ENCODE peak calls at places on chromosome 2, in four cellular contexts. One of them, this sample, is unnamed.

GRCh38 chr2:172288603-172289002 is 138.8 kb upstream of the ITGA6 start:
- DNase-seq in activated T-cell treated with anti-CD3 and anti-CD28 coated beads for 1 hour: peak
- DNase-seq in NCI-H1105: peak
- DNase-seq in Jurkat, Clone E6-1: peak
- DNase-seq in this sample: no peak

GRCh38 chr2:16123881-16124780 is 183.8 kb downstream of the MYCN start:
- DNase-seq in activated T-cell treated with anti-CD3 and anti-CD28 coated beads for 1 hour: no peak
- DNase-seq in NCI-H1105: no peak
- DNase-seq in Jurkat, Clone E6-1: no peak
- DNase-seq in this sample: no peak

GRCh38 chr2:127217470-127218325 is 2.4 kb downstream of the CYP27C1 start:
- DNase-seq in activated T-cell treated with anti-CD3 and anti-CD28 coated beads for 1 hour: no peak
- DNase-seq in NCI-H1105: no peak
- DNase-seq in Jurkat, Clone E6-1: no peak
- DNase-seq in this sample: no peak

GRCh38 chr2:42095923-42096408 is 48.1 kb downstream of the PKDCC start:
- DNase-seq in activated T-cell treated with anti-CD3 and anti-CD28 coated beads for 1 hour: peak
- DNase-seq in NCI-H1105: peak
- DNase-seq in Jurkat, Clone E6-1: peak
- DNase-seq in this sample: peak

GRCh38 chr2:128477026-128477820 is 158.6 kb upstream of the HS6ST1 start:
- DNase-seq in activated T-cell treated with anti-CD3 and anti-CD28 coated beads for 1 hour: no peak
- DNase-seq in NCI-H1105: no peak
- DNase-seq in Jurkat, Clone E6-1: no peak
- DNase-seq in this sample: no peak

GRCh38 chr2:207885010-207885409 is 115.3 kb upstream of the FZD5 start:
- DNase-seq in activated T-cell treated with anti-CD3 and anti-CD28 coated beads for 1 hour: no peak
- DNase-seq in NCI-H1105: no peak
- DNase-seq in Jurkat, Clone E6-1: no peak
- DNase-seq in this sample: no peak

GRCh38 chr2:233247744-233248143 is 3.7 kb upstream of the ATG16L1 start:
- DNase-seq in activated T-cell treated with anti-CD3 and anti-CD28 coated beads for 1 hour: peak
- DNase-seq in NCI-H1105: no peak
- DNase-seq in Jurkat, Clone E6-1: no peak
- DNase-seq in this sample: no peak

GRCh38 chr2:143686585-143687164 is 557.5 kb downstream of the ARHGAP15 start:
- DNase-seq in activated T-cell treated with anti-CD3 and anti-CD28 coated beads for 1 hour: no peak
- DNase-seq in NCI-H1105: no peak
- DNase-seq in Jurkat, Clone E6-1: peak
- DNase-seq in this sample: peak

GRCh38 chr2:212530373-212530772 is 8.2 kb downstream of the ERBB4 start:
- DNase-seq in activated T-cell treated with anti-CD3 and anti-CD28 coated beads for 1 hour: no peak
- DNase-seq in NCI-H1105: no peak
- DNase-seq in Jurkat, Clone E6-1: no peak
- DNase-seq in this sample: no peak

GRCh38 chr2:189576361-189576760 is 4.2 kb downstream of the SLC40A1 start:
- DNase-seq in activated T-cell treated with anti-CD3 and anti-CD28 coated beads for 1 hour: no peak
- DNase-seq in NCI-H1105: no peak
- DNase-seq in Jurkat, Clone E6-1: no peak
- DNase-seq in this sample: no peak

GRCh38 chr2:118061135-118061955 is 26.9 kb upstream of the INSIG2 start:
- DNase-seq in activated T-cell treated with anti-CD3 and anti-CD28 coated beads for 1 hour: no peak
- DNase-seq in NCI-H1105: no peak
- DNase-seq in Jurkat, Clone E6-1: no peak
- DNase-seq in this sample: peak

GRCh38 chr2:26463252-26464207 is 14.4 kb downstream of the OTOF start:
- DNase-seq in activated T-cell treated with anti-CD3 and anti-CD28 coated beads for 1 hour: no peak
- DNase-seq in NCI-H1105: no peak
- DNase-seq in Jurkat, Clone E6-1: no peak
- DNase-seq in this sample: no peak

GRCh38 chr2:164145093-164145987 is 409.5 kb upstream of the FIGN start:
- DNase-seq in activated T-cell treated with anti-CD3 and anti-CD28 coated beads for 1 hour: no peak
- DNase-seq in NCI-H1105: no peak
- DNase-seq in Jurkat, Clone E6-1: no peak
- DNase-seq in this sample: no peak

GRCh38 chr2:8334866-8335325 is 347.0 kb upstream of the ID2 start:
- DNase-seq in activated T-cell treated with anti-CD3 and anti-CD28 coated beads for 1 hour: no peak
- DNase-seq in NCI-H1105: no peak
- DNase-seq in Jurkat, Clone E6-1: no peak
- DNase-seq in this sample: no peak

GRCh38 chr2:4047961-4048891 is 344.9 kb downstream of the DCDC2C start:
- DNase-seq in activated T-cell treated with anti-CD3 and anti-CD28 coated beads for 1 hour: no peak
- DNase-seq in NCI-H1105: no peak
- DNase-seq in Jurkat, Clone E6-1: peak
- DNase-seq in this sample: peak

GRCh38 chr2:48140586-48140985 is 234.3 kb upstream of the FBXO11 start:
- DNase-seq in activated T-cell treated with anti-CD3 and anti-CD28 coated beads for 1 hour: no peak
- DNase-seq in NCI-H1105: no peak
- DNase-seq in Jurkat, Clone E6-1: no peak
- DNase-seq in this sample: no peak

GRCh38 chr2:236083934-236084333 is 84.3 kb downstream of the GBX2 start:
- DNase-seq in activated T-cell treated with anti-CD3 and anti-CD28 coated beads for 1 hour: no peak
- DNase-seq in NCI-H1105: no peak
- DNase-seq in Jurkat, Clone E6-1: no peak
- DNase-seq in this sample: no peak

GRCh38 chr2:212228651-212229253 is 309.9 kb downstream of the ERBB4 start:
- DNase-seq in activated T-cell treated with anti-CD3 and anti-CD28 coated beads for 1 hour: no peak
- DNase-seq in NCI-H1105: no peak
- DNase-seq in Jurkat, Clone E6-1: no peak
- DNase-seq in this sample: no peak

GRCh38 chr2:105768961-105769452 is 24.3 kb downstream of the NCK2 start:
- DNase-seq in activated T-cell treated with anti-CD3 and anti-CD28 coated beads for 1 hour: no peak
- DNase-seq in NCI-H1105: no peak
- DNase-seq in Jurkat, Clone E6-1: no peak
- DNase-seq in this sample: no peak

GRCh38 chr2:178008636-178009289 is 63.8 kb downstream of the PDE11A start:
- DNase-seq in activated T-cell treated with anti-CD3 and anti-CD28 coated beads for 1 hour: no peak
- DNase-seq in NCI-H1105: peak
- DNase-seq in Jurkat, Clone E6-1: no peak
- DNase-seq in this sample: no peak

GRCh38 chr2:216866515-216867095 is 6.7 kb upstream of the TNP1 start:
- DNase-seq in activated T-cell treated with anti-CD3 and anti-CD28 coated beads for 1 hour: no peak
- DNase-seq in NCI-H1105: no peak
- DNase-seq in Jurkat, Clone E6-1: peak
- DNase-seq in this sample: no peak

GRCh38 chr2:5937865-5938565 is 245.8 kb downstream of the SOX11 start:
- DNase-seq in activated T-cell treated with anti-CD3 and anti-CD28 coated beads for 1 hour: no peak
- DNase-seq in NCI-H1105: no peak
- DNase-seq in Jurkat, Clone E6-1: no peak
- DNase-seq in this sample: no peak

GRCh38 chr2:190216829-190217228 is 102.8 kb downstream of the HIBCH start:
- DNase-seq in activated T-cell treated with anti-CD3 and anti-CD28 coated beads for 1 hour: no peak
- DNase-seq in NCI-H1105: peak
- DNase-seq in Jurkat, Clone E6-1: peak
- DNase-seq in this sample: no peak

GRCh38 chr2:109232306-109232705 is 103.3 kb downstream of the SH3RF3 start:
- DNase-seq in activated T-cell treated with anti-CD3 and anti-CD28 coated beads for 1 hour: no peak
- DNase-seq in NCI-H1105: no peak
- DNase-seq in Jurkat, Clone E6-1: no peak
- DNase-seq in this sample: no peak

GRCh38 chr2:20291106-20291564 is 59.5 kb downstream of the PUM2 start:
- DNase-seq in activated T-cell treated with anti-CD3 and anti-CD28 coated beads for 1 hour: no peak
- DNase-seq in NCI-H1105: peak
- DNase-seq in Jurkat, Clone E6-1: peak
- DNase-seq in this sample: peak

GRCh38 chr2:30915485-30915884 is 108.2 kb upstream of the CAPN13 start:
- DNase-seq in activated T-cell treated with anti-CD3 and anti-CD28 coated beads for 1 hour: no peak
- DNase-seq in NCI-H1105: no peak
- DNase-seq in Jurkat, Clone E6-1: no peak
- DNase-seq in this sample: no peak

GRCh38 chr2:95314964-95315611 is 17.9 kb downstream of the KCNIP3 start:
- DNase-seq in activated T-cell treated with anti-CD3 and anti-CD28 coated beads for 1 hour: no peak
- DNase-seq in NCI-H1105: no peak
- DNase-seq in Jurkat, Clone E6-1: no peak
- DNase-seq in this sample: peak

This sample was measured in GM20000.